ENCODE peak calls at places on chromosomes 11 and 22, in four cellular contexts. G is transverse colon; Y is CD8-positive, alpha-beta memory T cell; S is right lobe of liver. Z is an unnamed sample.

GRCh38 chr11:128733440-128734115 is 39.7 kb downstream of the FLI1 start:
- DNase-seq in G (peak), Y (no peak), S (no peak), Z (peak)

GRCh38 chr11:91686700-91687099 is 537.9 kb upstream of the FAT3 start:
- DNase-seq in G (no peak), Y (no peak), S (no peak), Z (no peak)

GRCh38 chr11:65425105-65425970 is 2.7 kb downstream of the NEAT1 start:
- DNase-seq in G (peak), Y (peak), S (peak), Z (peak)

GRCh38 chr11:2327032-2327431 is 25.2 kb downstream of the TSPAN32 start:
- DNase-seq in G (no peak), Y (no peak), S (no peak), Z (no peak)

GRCh38 chr22:42269407-42270177 is 861 bp downstream of the TCF20 start:
- DNase-seq in G (peak), Y (peak), S (peak), Z (peak)

GRCh38 chr22:48954781-48955311 is 872.8 kb downstream of the BRD1 start:
- DNase-seq in G (peak), Y (no peak), S (no peak), Z (no peak)

GRCh38 chr11:692824-693414 is 2.1 kb downstream of the DEAF1 start:
- DNase-seq in G (no peak), Y (no peak), S (no peak), Z (no peak)

GRCh38 chr22:17102297-17102667 is 17.5 kb downstream of the IL17RA start:
- DNase-seq in G (no peak), Y (no peak), S (no peak), Z (no peak)

GRCh38 chr11:90288207-90288821 is 65.5 kb upstream of the CHORDC1 start:
- DNase-seq in G (no peak), Y (no peak), S (no peak), Z (no peak)

GRCh38 chr11:45732343-45732742 is 66.9 kb upstream of the CHST1 start:
- DNase-seq in G (no peak), Y (no peak), S (no peak), Z (no peak)

GRCh38 chr22:41908409-41909289 is 6.2 kb downstream of the SHISA8 start:
- DNase-seq in G (no peak), Y (no peak), S (peak), Z (no peak)

GRCh38 chr11:34613015-34613414 is 7.9 kb upstream of the EHF start:
- DNase-seq in G (no peak), Y (no peak), S (no peak), Z (no peak)

GRCh38 chr11:112537846-112538330 is 277.2 kb upstream of the PLET1 start:
- DNase-seq in G (no peak), Y (no peak), S (no peak), Z (no peak)

GRCh38 chr22:29988719-29989118 is 91.5 kb upstream of the HORMAD2 start:
- DNase-seq in G (no peak), Y (no peak), S (no peak), Z (no peak)

GRCh38 chr11:61775606-61776554 is 16.5 kb downstream of the TMEM258 start:
- DNase-seq in G (no peak), Y (no peak), S (no peak), Z (no peak)

GRCh38 chr11:72260574-72260973 is 16.6 kb upstream of the PHOX2A start:
- DNase-seq in G (no peak), Y (no peak), S (no peak), Z (no peak)

GRCh38 chr11:13143486-13144297 is 133.9 kb upstream of the BMAL1 start:
- DNase-seq in G (peak), Y (no peak), S (no peak), Z (no peak)

GRCh38 chr22:37905534-37906363 is at the start of gene MICALL1:
- DNase-seq in G (peak), Y (peak), S (peak), Z (peak)

GRCh38 chr11:130588471-130588870 is 140.0 kb downstream of the ADAMTS15 start:
- DNase-seq in G (no peak), Y (no peak), S (no peak), Z (no peak)

GRCh38 chr11:17164361-17165246 is 43.2 kb downstream of the PIK3C2A start:
- DNase-seq in G (no peak), Y (no peak), S (no peak), Z (no peak)

GRCh38 chr11:31823372-31824371 is 12.6 kb upstream of the PAX6 start:
- DNase-seq in G (no peak), Y (no peak), S (no peak), Z (no peak)

Z was measured in activated effector memory CD4-positive, alpha-beta T cell treated with Interleukin-2 at 50 U/mL for 16 hours.